ENCODE peak calls at places on chromosomes 12 and 14, in five cellular contexts. One of them, this sample, is unnamed.

GRCh38 chr14:56351861-56352260 is 227.7 kb upstream of the TMEM260 start:
- DNase-seq in stomach: no peak
- DNase-seq in adrenal gland: no peak
- DNase-seq in activated CD8-positive, alpha-beta T cell treated with anti-CD3 and anti-CD28 coated beads for 36 hours: no peak
- DNase-seq in OCI-LY7: no peak
- DNase-seq in this sample: no peak

GRCh38 chr12:19121449-19122018 is 8.0 kb upstream of the PLEKHA5 start:
- DNase-seq in activated CD8-positive, alpha-beta T cell treated with anti-CD3 and anti-CD28 coated beads for 36 hours: no peak
- DNase-seq in OCI-LY7: no peak
- DNase-seq in adrenal gland: no peak
- DNase-seq in stomach: no peak
- DNase-seq in this sample: no peak

GRCh38 chr12:91732086-91732485 is 413.6 kb downstream of the BTG1 start:
- DNase-seq in adrenal gland: no peak
- DNase-seq in stomach: no peak
- DNase-seq in OCI-LY7: no peak
- DNase-seq in activated CD8-positive, alpha-beta T cell treated with anti-CD3 and anti-CD28 coated beads for 36 hours: no peak
- DNase-seq in this sample: no peak

GRCh38 chr12:94873368-94874085 is 130.0 kb downstream of the NDUFA12 start:
- DNase-seq in stomach: peak; percentile 28
- DNase-seq in OCI-LY7: peak; percentile 28
- DNase-seq in activated CD8-positive, alpha-beta T cell treated with anti-CD3 and anti-CD28 coated beads for 36 hours: no peak
- DNase-seq in adrenal gland: no peak
- DNase-seq in this sample: no peak

GRCh38 chr12:3837049-3837448 is 36.1 kb downstream of the PARP11 start:
- DNase-seq in OCI-LY7: peak; percentile 5
- DNase-seq in activated CD8-positive, alpha-beta T cell treated with anti-CD3 and anti-CD28 coated beads for 36 hours: no peak
- DNase-seq in stomach: no peak
- DNase-seq in adrenal gland: no peak
- DNase-seq in this sample: no peak

GRCh38 chr14:61466249-61466904 is 145.0 kb downstream of the PRKCH start:
- DNase-seq in OCI-LY7: no peak
- DNase-seq in adrenal gland: peak; percentile 86
- DNase-seq in activated CD8-positive, alpha-beta T cell treated with anti-CD3 and anti-CD28 coated beads for 36 hours: no peak
- DNase-seq in stomach: no peak
- DNase-seq in this sample: no peak

GRCh38 chr12:1500095-1500801 is 94.1 kb downstream of the FBXL14 start:
- DNase-seq in stomach: no peak
- DNase-seq in adrenal gland: peak; percentile 49
- DNase-seq in activated CD8-positive, alpha-beta T cell treated with anti-CD3 and anti-CD28 coated beads for 36 hours: no peak
- DNase-seq in OCI-LY7: no peak
- DNase-seq in this sample: peak; percentile 82

GRCh38 chr14:75821828-75822521 is 159.8 kb downstream of the TGFB3 start:
- DNase-seq in stomach: no peak
- DNase-seq in adrenal gland: no peak
- DNase-seq in activated CD8-positive, alpha-beta T cell treated with anti-CD3 and anti-CD28 coated beads for 36 hours: no peak
- DNase-seq in OCI-LY7: no peak
- DNase-seq in this sample: no peak

GRCh38 chr12:17342381-17342961 is 736.5 kb upstream of the LMO3 start:
- DNase-seq in activated CD8-positive, alpha-beta T cell treated with anti-CD3 and anti-CD28 coated beads for 36 hours: no peak
- DNase-seq in stomach: no peak
- DNase-seq in adrenal gland: no peak
- DNase-seq in OCI-LY7: no peak
- DNase-seq in this sample: no peak

GRCh38 chr14:89365071-89365801 is 51.8 kb downstream of the FOXN3 start:
- DNase-seq in activated CD8-positive, alpha-beta T cell treated with anti-CD3 and anti-CD28 coated beads for 36 hours: peak; percentile 73
- DNase-seq in stomach: peak; percentile 31
- DNase-seq in OCI-LY7: peak; percentile 82
- DNase-seq in adrenal gland: peak; percentile 43
- DNase-seq in this sample: no peak

GRCh38 chr12:76820888-76821482 is 57.1 kb downstream of the ZDHHC17 start:
- DNase-seq in stomach: no peak
- DNase-seq in activated CD8-positive, alpha-beta T cell treated with anti-CD3 and anti-CD28 coated beads for 36 hours: no peak
- DNase-seq in adrenal gland: no peak
- DNase-seq in OCI-LY7: peak; percentile 3
- DNase-seq in this sample: no peak

GRCh38 chr12:6958609-6959375 is 7.6 kb downstream of the PTPN6 start:
- DNase-seq in stomach: no peak
- DNase-seq in adrenal gland: peak; percentile 40
- DNase-seq in activated CD8-positive, alpha-beta T cell treated with anti-CD3 and anti-CD28 coated beads for 36 hours: peak; percentile 85
- DNase-seq in OCI-LY7: peak; percentile 87
- DNase-seq in this sample: no peak

GRCh38 chr14:88312262-88312661 is 10.8 kb downstream of the KCNK10 start:
- DNase-seq in adrenal gland: no peak
- DNase-seq in stomach: no peak
- DNase-seq in OCI-LY7: no peak
- DNase-seq in activated CD8-positive, alpha-beta T cell treated with anti-CD3 and anti-CD28 coated beads for 36 hours: no peak
- DNase-seq in this sample: no peak

DNA sequence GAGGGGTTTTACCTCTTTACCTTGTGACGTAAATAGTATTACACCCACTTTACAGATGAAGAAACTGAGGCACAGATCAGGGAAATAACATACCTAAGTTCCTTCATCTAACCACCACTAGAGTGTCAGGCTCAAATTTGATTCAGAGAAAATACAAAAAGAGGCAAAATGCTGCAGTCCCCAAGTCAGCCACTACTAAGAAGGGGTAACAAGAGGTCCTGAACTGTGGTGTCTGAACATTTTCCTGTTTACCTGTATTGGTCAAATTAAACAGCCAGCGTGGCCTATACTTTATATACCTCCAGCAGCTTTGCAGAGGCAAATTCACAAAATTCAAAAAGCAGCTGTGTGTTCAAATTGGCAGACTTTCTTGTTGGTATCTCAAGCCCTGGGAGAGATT is 92.0 kb downstream of the TBX5 start:
- DNase-seq in activated CD8-positive, alpha-beta T cell treated with anti-CD3 and anti-CD28 coated beads for 36 hours: no peak
- DNase-seq in stomach: no peak
- DNase-seq in OCI-LY7: no peak
- DNase-seq in adrenal gland: no peak
- DNase-seq in this sample: no peak
- TF ChIP-seq CTCF in activated CD8-positive, alpha-beta T cell treated with anti-CD3 and anti-CD28 coated beads for 36 hours: no peak
- TF ChIP-seq CTCF in stomach: no peak
- TF ChIP-seq CTCF in OCI-LY7: no peak
- TF ChIP-seq CTCF in adrenal gland: no peak
- TF ChIP-seq CTCF in this sample: no peak

GRCh38 chr12:54773593-54773992 is 80.7 kb upstream of the MUCL1 start:
- DNase-seq in stomach: no peak
- DNase-seq in activated CD8-positive, alpha-beta T cell treated with anti-CD3 and anti-CD28 coated beads for 36 hours: no peak
- DNase-seq in OCI-LY7: no peak
- DNase-seq in adrenal gland: no peak
- DNase-seq in this sample: no peak
- TF ChIP-seq CTCF in stomach: no peak
- TF ChIP-seq CTCF in activated CD8-positive, alpha-beta T cell treated with anti-CD3 and anti-CD28 coated beads for 36 hours: no peak
- TF ChIP-seq CTCF in OCI-LY7: no peak
- TF ChIP-seq CTCF in adrenal gland: no peak
- TF ChIP-seq CTCF in this sample: no peak

DNA sequence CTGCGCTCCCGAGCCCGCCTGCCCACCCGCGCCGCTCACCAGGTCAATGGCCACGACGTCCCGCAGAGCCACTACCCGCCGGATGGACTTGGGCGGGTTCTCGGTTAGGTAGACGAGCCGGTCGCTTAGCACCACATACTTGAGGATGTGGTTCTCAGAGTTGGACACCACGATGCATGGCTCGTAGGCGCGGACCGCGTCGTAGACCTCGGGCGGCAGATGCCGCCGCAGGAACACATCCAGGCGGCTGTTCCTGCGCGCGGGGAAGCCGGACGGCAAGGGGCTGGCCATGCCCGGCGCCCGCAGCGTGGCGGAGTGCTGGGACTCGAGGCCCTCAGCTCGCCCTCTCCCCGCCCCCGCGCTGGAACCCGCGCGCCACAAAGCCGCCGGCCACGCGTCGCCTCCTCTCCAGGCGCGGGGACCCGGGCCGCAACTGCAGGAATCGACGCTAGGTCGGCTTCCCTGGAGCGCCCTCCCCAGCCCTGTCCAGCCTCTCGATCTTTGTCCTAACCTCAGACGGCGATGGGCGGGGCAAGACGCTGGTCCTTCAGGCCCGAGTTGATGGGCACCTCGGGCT is at the start of gene C12orf56:
- DNase-seq in OCI-LY7: no peak
- DNase-seq in stomach: no peak
- DNase-seq in activated CD8-positive, alpha-beta T cell treated with anti-CD3 and anti-CD28 coated beads for 36 hours: peak; percentile 40
- DNase-seq in adrenal gland: no peak
- DNase-seq in this sample: no peak
- TF ChIP-seq CTCF in OCI-LY7: no peak
- TF ChIP-seq CTCF in stomach: no peak
- TF ChIP-seq CTCF in activated CD8-positive, alpha-beta T cell treated with anti-CD3 and anti-CD28 coated beads for 36 hours: no peak
- TF ChIP-seq CTCF in adrenal gland: no peak
- TF ChIP-seq CTCF in this sample: no peak

GRCh38 chr14:34111933-34112332 is 161.1 kb upstream of the EGLN3 start:
- DNase-seq in stomach: no peak
- DNase-seq in OCI-LY7: no peak
- DNase-seq in activated CD8-positive, alpha-beta T cell treated with anti-CD3 and anti-CD28 coated beads for 36 hours: no peak
- DNase-seq in adrenal gland: no peak
- DNase-seq in this sample: no peak
- TF ChIP-seq CTCF in stomach: no peak
- TF ChIP-seq CTCF in OCI-LY7: no peak
- TF ChIP-seq CTCF in activated CD8-positive, alpha-beta T cell treated with anti-CD3 and anti-CD28 coated beads for 36 hours: no peak
- TF ChIP-seq CTCF in adrenal gland: no peak
- TF ChIP-seq CTCF in this sample: no peak

GRCh38 chr12:104336115-104336514 is 32.6 kb downstream of the EID3 start:
- DNase-seq in activated CD8-positive, alpha-beta T cell treated with anti-CD3 and anti-CD28 coated beads for 36 hours: no peak
- DNase-seq in OCI-LY7: no peak
- DNase-seq in adrenal gland: no peak
- DNase-seq in stomach: no peak
- DNase-seq in this sample: no peak
- TF ChIP-seq CTCF in activated CD8-positive, alpha-beta T cell treated with anti-CD3 and anti-CD28 coated beads for 36 hours: no peak
- TF ChIP-seq CTCF in OCI-LY7: no peak
- TF ChIP-seq CTCF in adrenal gland: no peak
- TF ChIP-seq CTCF in stomach: no peak
- TF ChIP-seq CTCF in this sample: no peak

GRCh38 chr12:95942106-95942531 is 295 bp downstream of the CCDC38 start:
- DNase-seq in adrenal gland: no peak
- DNase-seq in activated CD8-positive, alpha-beta T cell treated with anti-CD3 and anti-CD28 coated beads for 36 hours: peak; percentile 30
- DNase-seq in OCI-LY7: peak; percentile 40
- DNase-seq in stomach: no peak
- DNase-seq in this sample: no peak

GRCh38 chr12:95942532-95943230 is at the start of gene CCDC38:
- DNase-seq in stomach: peak; percentile 72
- DNase-seq in adrenal gland: peak; percentile 92
- DNase-seq in activated CD8-positive, alpha-beta T cell treated with anti-CD3 and anti-CD28 coated beads for 36 hours: peak; percentile 90
- DNase-seq in OCI-LY7: peak; percentile 91
- DNase-seq in this sample: peak; percentile 95

GRCh38 chr12:95940514-95940913 is 1.9 kb downstream of the CCDC38 start:
- DNase-seq in OCI-LY7: no peak
- DNase-seq in adrenal gland: peak; percentile 70
- DNase-seq in activated CD8-positive, alpha-beta T cell treated with anti-CD3 and anti-CD28 coated beads for 36 hours: no peak
- DNase-seq in stomach: no peak
- DNase-seq in this sample: no peak

GRCh38 chr12:95944108-95944704 is 1.1 kb downstream of the AMDHD1 start:
- DNase-seq in OCI-LY7: no peak
- DNase-seq in activated CD8-positive, alpha-beta T cell treated with anti-CD3 and anti-CD28 coated beads for 36 hours: no peak
- DNase-seq in adrenal gland: peak; percentile 31
- DNase-seq in stomach: no peak
- DNase-seq in this sample: no peak

GRCh38 chr12:95943231-95943842 is at the start of gene AMDHD1:
- DNase-seq in activated CD8-positive, alpha-beta T cell treated with anti-CD3 and anti-CD28 coated beads for 36 hours: peak; percentile 68
- DNase-seq in OCI-LY7: peak; percentile 80
- DNase-seq in adrenal gland: peak; percentile 51
- DNase-seq in stomach: peak; percentile 56
- DNase-seq in this sample: peak; percentile 89
- TF ChIP-seq CTCF in activated CD8-positive, alpha-beta T cell treated with anti-CD3 and anti-CD28 coated beads for 36 hours: peak; percentile 49
- TF ChIP-seq CTCF in OCI-LY7: peak; percentile 45
- TF ChIP-seq CTCF in adrenal gland: peak; percentile 21
- TF ChIP-seq CTCF in stomach: no peak
- TF ChIP-seq CTCF in this sample: no peak

GRCh38 chr14:74457511-74457910 is 31.5 kb upstream of the SYNDIG1L start:
- DNase-seq in activated CD8-positive, alpha-beta T cell treated with anti-CD3 and anti-CD28 coated beads for 36 hours: no peak
- DNase-seq in OCI-LY7: no peak
- DNase-seq in stomach: no peak
- DNase-seq in adrenal gland: no peak
- DNase-seq in this sample: no peak

GRCh38 chr14:74462993-74463392 is 30.1 kb downstream of the NPC2 start:
- DNase-seq in activated CD8-positive, alpha-beta T cell treated with anti-CD3 and anti-CD28 coated beads for 36 hours: no peak
- DNase-seq in OCI-LY7: no peak
- DNase-seq in adrenal gland: no peak
- DNase-seq in stomach: no peak
- DNase-seq in this sample: no peak

GRCh38 chr14:74456684-74457083 is 30.7 kb upstream of the SYNDIG1L start:
- DNase-seq in stomach: no peak
- DNase-seq in adrenal gland: no peak
- DNase-seq in OCI-LY7: no peak
- DNase-seq in activated CD8-positive, alpha-beta T cell treated with anti-CD3 and anti-CD28 coated beads for 36 hours: no peak
- DNase-seq in this sample: peak; percentile 23

GRCh38 chr14:74459981-74460380 is 33.1 kb downstream of the NPC2 start:
- DNase-seq in adrenal gland: no peak
- DNase-seq in OCI-LY7: no peak
- DNase-seq in stomach: no peak
- DNase-seq in activated CD8-positive, alpha-beta T cell treated with anti-CD3 and anti-CD28 coated beads for 36 hours: no peak
- DNase-seq in this sample: no peak

GRCh38 chr14:74459289-74459946 is 33.4 kb upstream of the SYNDIG1L start:
- DNase-seq in stomach: no peak
- DNase-seq in adrenal gland: peak; percentile 54
- DNase-seq in activated CD8-positive, alpha-beta T cell treated with anti-CD3 and anti-CD28 coated beads for 36 hours: peak; percentile 56
- DNase-seq in OCI-LY7: peak; percentile 36
- DNase-seq in this sample: no peak
- TF ChIP-seq CTCF in stomach: no peak
- TF ChIP-seq CTCF in adrenal gland: peak; percentile 59
- TF ChIP-seq CTCF in activated CD8-positive, alpha-beta T cell treated with anti-CD3 and anti-CD28 coated beads for 36 hours: no peak
- TF ChIP-seq CTCF in OCI-LY7: peak; percentile 75
- TF ChIP-seq CTCF in this sample: no peak

DNA sequence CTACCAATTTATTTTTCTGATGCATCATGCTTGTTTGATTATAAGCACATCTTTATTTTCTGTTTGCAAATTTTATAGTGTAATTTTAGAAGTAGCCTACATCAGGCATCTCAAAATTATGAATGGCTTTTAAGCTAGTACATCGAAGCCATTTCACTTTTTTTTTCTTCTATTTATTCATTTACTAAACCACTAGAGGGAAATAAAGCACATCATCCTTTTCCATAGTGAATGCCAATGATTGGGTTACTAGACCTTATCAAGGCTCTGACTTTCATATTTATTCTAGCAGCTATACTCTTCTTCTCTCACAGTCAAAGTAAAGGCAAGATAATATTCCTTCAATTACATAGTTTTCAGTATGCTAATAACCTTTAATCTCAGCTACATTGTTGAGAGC is 736.4 kb upstream of the LRFN5 start:
- DNase-seq in stomach: no peak
- DNase-seq in adrenal gland: no peak
- DNase-seq in OCI-LY7: no peak
- DNase-seq in activated CD8-positive, alpha-beta T cell treated with anti-CD3 and anti-CD28 coated beads for 36 hours: no peak
- DNase-seq in this sample: no peak
- TF ChIP-seq CTCF in stomach: no peak
- TF ChIP-seq CTCF in adrenal gland: no peak
- TF ChIP-seq CTCF in OCI-LY7: no peak
- TF ChIP-seq CTCF in activated CD8-positive, alpha-beta T cell treated with anti-CD3 and anti-CD28 coated beads for 36 hours: no peak
- TF ChIP-seq CTCF in this sample: no peak

This sample was measured in lower leg skin.